ENCODE peak calls at places on chromosome 14, in seven cellular contexts. C, A, Q, O, H, S and Y are unnamed samples. For H3K4me1 and H3K27me3, the result is how much of the 10 kb centered on the place peaks cover.

GRCh38 chr14:72416892-72417291 is 477.0 kb downstream of the DPF3 start:
- DNase-seq in A (no peak), Q (no peak), O (no peak), H (no peak), C (no peak), S (no peak), Y (no peak)

GRCh38 chr14:60160422-60160821 is 4.8 kb downstream of the DHRS7 start:
- DNase-seq in H (no peak), C (peak), O (no peak), S (no peak), A (no peak), Q (no peak), Y (no peak)

GRCh38 chr14:90558041-90558982 is 161.5 kb downstream of the CALM1 start:
- DNase-seq in Q (no peak), S (no peak), C (no peak), O (no peak), A (peak), H (no peak), Y (no peak)

GRCh38 chr14:79496701-79497100 is 714.6 kb downstream of the DIO2 start:
- DNase-seq in C (no peak), H (no peak), S (no peak), A (no peak), Q (no peak), O (no peak), Y (no peak)

GRCh38 chr14:85195872-85196477 is 334.0 kb upstream of the FLRT2 start:
- DNase-seq in O (no peak), A (no peak), H (no peak), S (no peak), C (no peak), Q (no peak), Y (no peak)

GRCh38 chr14:60657609-60657983 is 8.3 kb upstream of the SIX1 start:
- DNase-seq in C (no peak), S (no peak), H (no peak), A (no peak), O (no peak), Q (no peak), Y (no peak)

GRCh38 chr14:103144085-103144484 is 20.8 kb downstream of the TNFAIP2 start:
- DNase-seq in H (no peak), Q (no peak), A (no peak), C (no peak), O (no peak), S (no peak), Y (no peak)

GRCh38 chr14:22977684-22978486 is 4.5 kb downstream of the AJUBA start:
- DNase-seq in C (no peak), Q (no peak), H (peak), S (peak), O (peak), A (peak), Y (no peak)

DNA sequence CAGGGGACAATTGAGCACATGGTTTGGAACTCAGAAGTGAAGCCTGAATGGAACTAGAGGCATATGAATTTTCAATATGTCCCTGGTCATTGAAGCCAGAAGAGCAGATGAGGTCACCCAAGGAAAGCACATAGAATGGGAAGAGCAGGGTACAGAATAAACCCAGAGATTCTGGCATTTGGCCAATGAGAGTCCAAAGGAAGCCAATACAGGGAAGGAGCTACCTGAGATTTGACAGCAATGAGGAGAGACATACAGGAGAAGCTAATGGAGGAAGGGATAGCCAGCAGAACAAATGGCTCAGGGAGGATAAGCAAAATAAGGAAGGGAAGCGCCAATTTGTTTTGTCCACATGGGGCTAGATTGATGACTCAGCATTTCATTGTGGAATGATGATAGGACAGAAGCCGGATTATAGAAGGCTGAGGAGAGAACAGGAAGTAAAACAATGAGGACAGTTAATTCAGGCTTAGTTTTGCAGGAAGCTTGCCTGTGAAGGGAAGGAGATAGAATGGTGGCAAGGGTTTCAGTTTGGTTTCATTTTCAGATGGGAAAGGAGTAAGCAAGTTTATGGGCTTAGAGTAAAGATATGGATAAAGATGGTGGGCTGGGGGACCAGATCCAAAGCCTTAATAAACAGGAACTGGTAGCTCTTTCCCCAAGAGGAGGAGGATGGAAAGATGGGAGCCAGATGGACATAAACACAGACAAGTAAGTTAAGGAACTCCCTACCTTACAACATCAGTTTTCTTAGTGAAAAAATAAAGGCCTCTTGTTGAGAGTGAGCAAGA is 3.2 kb upstream of the SPTSSA start:
- DNase-seq in C (no peak), O (no peak), A (no peak), Q (no peak), H (no peak), S (peak), Y (no peak)
- TF ChIP-seq POLR2A in C (no peak), O (no peak), A (no peak), Q (no peak), H (no peak), S (no peak), Y (no peak)

GRCh38 chr14:99384446-99385417 is 95.9 kb downstream of the SETD3 start:
- DNase-seq in Q (no peak), H (no peak), C (no peak), S (no peak), O (no peak), A (no peak), Y (no peak)

GRCh38 chr14:99391671-99392070 is 89.0 kb downstream of the SETD3 start:
- DNase-seq in H (no peak), C (no peak), Q (no peak), S (no peak), A (no peak), O (no peak), Y (no peak)

GRCh38 chr14:99388286-99388685 is 92.4 kb downstream of the SETD3 start:
- DNase-seq in H (no peak), Q (no peak), S (no peak), A (no peak), O (no peak), C (no peak), Y (no peak)

GRCh38 chr14:99389171-99389826 is 91.4 kb downstream of the SETD3 start:
- DNase-seq in C (no peak), H (peak), A (peak), O (peak), S (no peak), Q (peak), Y (no peak)

DNA sequence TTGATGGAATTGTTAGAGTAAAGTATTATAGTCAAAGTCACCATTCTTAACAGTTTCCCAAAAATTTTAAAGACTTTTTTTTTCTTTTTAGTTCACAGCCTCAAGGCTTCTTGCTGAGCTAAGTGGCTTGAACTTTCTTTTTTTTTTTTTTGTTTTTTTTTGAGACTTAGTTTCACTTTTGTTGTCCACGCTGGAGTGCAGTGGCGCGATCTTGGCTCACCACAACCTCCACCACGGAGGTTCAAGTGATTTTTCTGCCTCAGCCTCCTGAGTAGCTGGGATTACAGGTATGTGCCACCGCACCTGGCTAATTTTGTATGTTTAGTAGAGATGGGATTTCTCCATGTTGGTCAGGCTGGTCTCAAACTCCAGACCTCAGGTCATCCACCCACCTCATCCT is 92.8 kb downstream of the SETD3 start:
- DNase-seq in A (no peak), S (no peak), H (no peak), C (no peak), Q (no peak), O (no peak), Y (no peak)
- H3K4me1 ChIP-seq in A (under half), S (under half), H (under half), C (under half), Q (under half), O (under half), Y (under half)

DNA sequence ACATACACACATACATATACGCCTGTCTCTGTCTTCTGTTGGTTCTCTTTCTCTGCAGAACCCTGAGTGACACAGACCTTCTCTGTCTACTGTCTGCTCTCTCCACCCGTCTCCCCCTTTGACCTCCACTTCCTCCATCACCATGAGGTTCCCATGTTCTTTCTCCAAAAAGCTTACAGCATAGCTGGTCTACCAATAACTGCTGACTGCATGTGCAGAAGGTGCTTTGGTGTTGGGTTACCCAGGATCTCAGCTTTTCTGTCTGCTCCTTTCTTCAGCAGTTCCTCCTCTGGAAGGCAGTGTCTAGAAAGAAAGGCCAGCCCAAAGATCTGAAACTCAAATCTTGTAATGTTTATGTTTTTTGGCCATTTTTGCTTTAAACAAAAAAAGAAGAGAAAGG is 125.6 kb downstream of the SMOC1 start:
- DNase-seq in O (no peak), A (no peak), C (no peak), H (no peak), S (no peak), Q (no peak), Y (no peak)
- H3K27me3 ChIP-seq in O (under half), A (under half), C (under half), H (under half), S (under half), Q (under half), Y (under half)

GRCh38 chr14:106269451-106270204 is 743.2 kb downstream of the TMEM121 start:
- DNase-seq in Q (no peak), O (no peak), A (no peak), H (no peak), S (no peak), C (no peak), Y (no peak)
- TF ChIP-seq POLR2A in Q (no peak), O (no peak), A (no peak), H (no peak), S (no peak), C (no peak), Y (no peak)

DNA sequence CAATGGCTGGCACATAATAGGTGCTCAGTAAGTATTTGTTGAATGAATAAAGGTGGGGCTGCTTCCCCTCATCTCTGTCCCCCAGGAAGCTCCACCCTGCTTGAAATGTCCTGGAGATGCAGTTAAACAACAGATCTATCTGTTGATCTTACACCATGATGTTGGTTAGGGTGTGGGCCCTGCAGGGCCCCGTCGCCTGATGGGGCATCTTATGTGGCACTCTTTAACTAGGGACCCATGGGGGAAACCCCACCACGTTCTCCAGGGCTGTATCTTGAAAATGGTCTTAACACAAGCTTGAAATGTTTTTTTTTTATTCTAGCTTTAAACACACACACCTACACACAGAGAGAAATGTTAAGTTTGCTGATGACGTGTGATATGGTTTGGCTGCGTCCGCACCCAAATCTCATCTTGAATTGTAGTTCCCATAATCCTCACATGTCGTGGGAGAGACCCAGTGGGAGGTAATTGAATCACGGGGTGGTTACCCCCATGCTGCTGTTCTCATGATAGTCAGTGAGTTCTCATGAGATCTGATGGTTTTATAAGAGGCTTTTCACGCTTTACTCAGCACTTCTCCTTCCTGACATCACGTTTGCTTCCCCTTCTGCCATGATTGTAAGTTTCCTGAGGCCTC is 741.7 kb downstream of the VRK1 start:
- DNase-seq in O (no peak), H (no peak), C (no peak), A (no peak), Q (no peak), S (no peak), Y (no peak)
- H3K4me1 ChIP-seq in O (under half), H (under half), C (under half), A (under half), Q (under half), S (under half), Y (under half)

GRCh38 chr14:106013879-106014376 is 487.5 kb downstream of the TMEM121 start:
- DNase-seq in C (no peak), A (no peak), S (no peak), O (no peak), H (no peak), Q (no peak), Y (no peak)
- H3K27me3 ChIP-seq in C (under half), A (under half), S (under half), O (under half), H (under half), Q (under half), Y (under half)